ENCODE peak calls at places on chromosomes 7 and 10, in five cellular contexts. T is heart left ventricle; Q is activated CD8-positive, alpha-beta memory T cell treated with anti-CD3 and anti-CD28 coated beads for 24 hours; Z is astrocyte of the spinal cord; A is GM04504. B is an unnamed sample.

GRCh38 chr10:60186315-60187071 is 203.2 kb downstream of the ANK3 start:
- DNase-seq in T (no peak), Z (no peak), A (no peak), Q (no peak), B (no peak)

GRCh38 chr10:94123253-94123995 is 129.7 kb downstream of the PLCE1 start:
- DNase-seq in A (peak; percentile 58), T (no peak), Z (peak; percentile 85), Q (no peak), B (no peak)

GRCh38 chr7:137953692-137954470 is 48.0 kb downstream of the CREB3L2 start:
- DNase-seq in Q (no peak), A (peak; percentile 61), Z (peak; percentile 89), T (no peak), B (no peak)

GRCh38 chr7:151894131-151895007 is 17.5 kb upstream of the PRKAG2 start:
- DNase-seq in Z (no peak), A (no peak), T (no peak), Q (no peak), B (no peak)

GRCh38 chr7:1235501-1236131 is 2.9 kb downstream of the UNCX start:
- DNase-seq in Z (no peak), A (no peak), T (no peak), Q (no peak), B (no peak)

GRCh38 chr7:103307487-103308231 is 10.4 kb downstream of the PMPCB start:
- DNase-seq in A (no peak), T (no peak), Q (no peak), Z (no peak), B (no peak)

GRCh38 chr7:158766570-158767281 is 62.1 kb upstream of the NCAPG2 start:
- DNase-seq in Q (no peak), A (no peak), T (no peak), Z (no peak), B (no peak)

GRCh38 chr7:55130079-55130476 is 111.3 kb downstream of the EGFR start:
- DNase-seq in Q (no peak), A (no peak), Z (peak; percentile 53), T (no peak), B (no peak)

GRCh38 chr10:56082169-56082568 is 278.9 kb downstream of the ZWINT start:
- DNase-seq in T (no peak), A (no peak), Q (no peak), Z (no peak), B (no peak)

GRCh38 chr7:16740623-16740953 is 13.0 kb upstream of the TSPAN13 start:
- DNase-seq in Z (no peak), Q (no peak), T (no peak), A (no peak), B (no peak)

GRCh38 chr7:135342887-135343286 is 109.2 kb downstream of the STRA8 start:
- DNase-seq in Z (no peak), T (peak; percentile 73), Q (no peak), A (no peak), B (no peak)

GRCh38 chr7:27151945-27152815 is at the start of gene HOXA3:
- DNase-seq in A (peak; percentile 66), T (peak; percentile 33), Q (peak; percentile 60), Z (peak; percentile 79), B (no peak)

GRCh38 chr10:122019414-122019975 is 30.5 kb downstream of the TACC2 start:
- DNase-seq in T (peak; percentile 67), Q (no peak), Z (no peak), A (no peak), B (no peak)

GRCh38 chr7:131879424-131879823 is 323.0 kb upstream of the PODXL start:
- DNase-seq in T (no peak), Z (no peak), Q (no peak), A (no peak), B (no peak)

GRCh38 chr10:87504667-87505365 is at the start of gene MINPP1:
- DNase-seq in Q (peak; percentile 93), A (peak; percentile 58), Z (peak; percentile 83), T (peak; percentile 91), B (peak; percentile 70)

GRCh38 chr10:96814264-96814663 is 17.8 kb upstream of the LCOR start:
- DNase-seq in Z (peak; percentile 88), A (peak; percentile 64), T (no peak), Q (no peak), B (no peak)

GRCh38 chr10:74947781-74948401 is 121.5 kb downstream of the KAT6B start:
- DNase-seq in Z (no peak), Q (no peak), T (no peak), A (no peak), B (no peak)

GRCh38 chr10:3867454-3868273 is 82.7 kb upstream of the KLF6 start:
- DNase-seq in A (no peak), Z (no peak), T (no peak), Q (no peak), B (no peak)

GRCh38 chr7:116630932-116631449 is 41.0 kb upstream of the MET start:
- DNase-seq in Q (no peak), A (peak; percentile 72), Z (peak; percentile 90), T (peak; percentile 64), B (no peak)

GRCh38 chr10:46301056-46301645 is 14.4 kb downstream of the ANTXRL start:
- DNase-seq in Z (no peak), A (no peak), Q (peak; percentile 41), T (no peak), B (no peak)

GRCh38 chr7:150976529-150977381 is 1.4 kb downstream of the KCNH2 start:
- DNase-seq in A (no peak), Z (no peak), T (peak; percentile 69), Q (no peak), B (no peak)

GRCh38 chr7:29866490-29866930 is 60.2 kb downstream of the WIPF3 start:
- DNase-seq in A (no peak), T (peak; percentile 69), Q (no peak), Z (peak; percentile 55), B (no peak)

GRCh38 chr10:91694170-91694794 is 61.4 kb upstream of the PPP1R3C start:
- DNase-seq in Z (peak; percentile 40), A (peak; percentile 20), T (no peak), Q (no peak), B (peak; percentile 17)

GRCh38 chr7:82595176-82595575 is 151.6 kb upstream of the CACNA2D1 start:
- DNase-seq in Q (no peak), A (no peak), T (no peak), Z (no peak), B (no peak)

GRCh38 chr7:103710247-103710646 is 264.2 kb upstream of the SLC26A5 start:
- DNase-seq in Q (no peak), Z (no peak), T (no peak), A (no peak), B (no peak)

B was measured in HL-60.